ENCODE peak calls at places on chromosome X, in eight cellular contexts. Z, O, S, P, B, L, Q and G are unnamed samples.

GRCh38 chrX:84197550-84197949 is 9.6 kb upstream of the RPS6KA6 start:
- DNase-seq in Z (no peak), O (no peak), S (no peak), P (no peak), B (no peak), L (no peak), Q (no peak), G (no peak)

GRCh38 chrX:19389217-19389616 is 45.5 kb downstream of the PDHA1 start:
- DNase-seq in Z (no peak), O (no peak), S (no peak), P (no peak), B (no peak), L (no peak), Q (no peak), G (no peak)

GRCh38 chrX:9483376-9483775 is 18.5 kb downstream of the TBL1X start:
- DNase-seq in Z (no peak), O (no peak), S (no peak), P (no peak), B (no peak), L (no peak), Q (no peak), G (no peak)

GRCh38 chrX:69987691-69988090 is 62.0 kb downstream of the AWAT2 start:
- DNase-seq in Z (no peak), O (no peak), S (no peak), P (peak; percentile 33), B (no peak), L (no peak), Q (no peak), G (no peak)

GRCh38 chrX:152936306-152936705 is 38.4 kb downstream of the ZNF185 start:
- DNase-seq in Z (no peak), O (peak; percentile 44), S (no peak), P (no peak), B (no peak), L (no peak), Q (no peak), G (no peak)

GRCh38 chrX:34563061-34563460 is 94.0 kb downstream of the TMEM47 start:
- DNase-seq in Z (no peak), O (no peak), S (no peak), P (no peak), B (no peak), L (no peak), Q (no peak), G (no peak)

GRCh38 chrX:49756692-49757091 is 60.9 kb upstream of the PAGE1 start:
- DNase-seq in Z (no peak), O (no peak), S (no peak), P (no peak), B (no peak), L (no peak), Q (no peak), G (no peak)

GRCh38 chrX:152884171-152884570 is 13.7 kb upstream of the ZNF185 start:
- DNase-seq in Z (no peak), O (no peak), S (no peak), P (no peak), B (no peak), L (no peak), Q (no peak), G (no peak)

GRCh38 chrX:115689931-115690330 is 129.0 kb downstream of the PLS3 start:
- DNase-seq in Z (no peak), O (no peak), S (no peak), P (peak; percentile 45), B (no peak), L (no peak), Q (no peak), G (no peak)

GRCh38 chrX:107711521-107712041 is 64.0 kb downstream of the TSC22D3 start:
- DNase-seq in Z (no peak), O (no peak), S (no peak), P (no peak), B (no peak), L (no peak), Q (no peak), G (no peak)

GRCh38 chrX:93637591-93637990 is 35.8 kb downstream of the NAP1L3 start:
- DNase-seq in Z (no peak), O (no peak), S (no peak), P (no peak), B (no peak), L (no peak), Q (no peak), G (no peak)

GRCh38 chrX:1205681-1206611 is 6.5 kb downstream of the CRLF2 start:
- DNase-seq in Z (no peak), O (no peak), S (peak; percentile 99), P (peak; percentile 39), B (no peak), L (peak; percentile 11), Q (no peak), G (peak; percentile 23)

GRCh38 chrX:48854898-48855297 is 19.5 kb upstream of the PCSK1N start:
- DNase-seq in Z (no peak), O (no peak), S (peak; percentile 29), P (peak; percentile 3), B (no peak), L (no peak), Q (no peak), G (no peak)

GRCh38 chrX:7055386-7056137 is 92.0 kb upstream of the STS start:
- DNase-seq in Z (no peak), O (no peak), S (no peak), P (no peak), B (no peak), L (no peak), Q (no peak), G (no peak)
- H3K4me3 ChIP-seq in Z (no peak overlapping the region), O (no peak overlapping the region), S (no peak overlapping the region), P (no peak overlapping the region), B (no peak overlapping the region), L (no peak overlapping the region), Q (no peak overlapping the region), G (no peak overlapping the region)

GRCh38 chrX:41705680-41706374 is 17.1 kb downstream of the GPR34 start:
- DNase-seq in Z (no peak), O (no peak), S (no peak), P (no peak), B (no peak), L (no peak), Q (no peak), G (no peak)
- H3K4me3 ChIP-seq in Z (no peak overlapping the region), O (no peak overlapping the region), S (no peak overlapping the region), P (no peak overlapping the region), B (no peak overlapping the region), L (no peak overlapping the region), Q (no peak overlapping the region), G (no peak overlapping the region)

GRCh38 chrX:22134681-22135080 is 102.6 kb downstream of the PHEX start:
- DNase-seq in Z (no peak), O (no peak), S (peak; percentile 48), P (peak; percentile 52), B (peak; percentile 49), L (peak; percentile 11), Q (no peak), G (peak; percentile 49)
- H3K4me3 ChIP-seq in Z (no peak overlapping the region), O (no peak overlapping the region), S (no peak overlapping the region), P (no peak overlapping the region), B (no peak overlapping the region), L (no peak overlapping the region), Q (no peak overlapping the region), G (no peak overlapping the region)

DNA sequence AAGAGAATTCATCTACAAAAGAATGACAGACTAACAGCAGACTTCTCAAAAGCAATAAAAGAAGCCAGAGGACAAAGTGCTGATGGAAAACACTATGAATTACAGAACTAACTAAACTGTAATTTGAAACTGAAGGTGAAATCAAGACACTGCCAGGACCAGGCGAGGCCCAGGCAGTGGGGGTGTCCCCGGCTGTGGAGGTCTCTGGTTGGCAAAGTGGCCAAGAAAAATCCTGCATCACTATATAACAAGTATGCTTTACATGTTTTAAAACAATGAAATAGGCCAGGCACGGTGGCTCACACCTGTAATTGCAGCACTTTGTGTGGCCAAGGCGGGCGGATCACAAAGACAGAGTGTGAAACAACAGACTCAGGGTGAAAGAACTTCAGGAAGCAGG is 32.9 kb downstream of the CHM start:
- DNase-seq in Z (no peak), O (no peak), S (no peak), P (no peak), B (no peak), L (no peak), Q (no peak), G (no peak)
- H3K4me3 ChIP-seq in Z (no peak overlapping the region), O (no peak overlapping the region), S (no peak overlapping the region), P (no peak overlapping the region), B (no peak overlapping the region), L (no peak overlapping the region), Q (no peak overlapping the region), G (no peak overlapping the region)

DNA sequence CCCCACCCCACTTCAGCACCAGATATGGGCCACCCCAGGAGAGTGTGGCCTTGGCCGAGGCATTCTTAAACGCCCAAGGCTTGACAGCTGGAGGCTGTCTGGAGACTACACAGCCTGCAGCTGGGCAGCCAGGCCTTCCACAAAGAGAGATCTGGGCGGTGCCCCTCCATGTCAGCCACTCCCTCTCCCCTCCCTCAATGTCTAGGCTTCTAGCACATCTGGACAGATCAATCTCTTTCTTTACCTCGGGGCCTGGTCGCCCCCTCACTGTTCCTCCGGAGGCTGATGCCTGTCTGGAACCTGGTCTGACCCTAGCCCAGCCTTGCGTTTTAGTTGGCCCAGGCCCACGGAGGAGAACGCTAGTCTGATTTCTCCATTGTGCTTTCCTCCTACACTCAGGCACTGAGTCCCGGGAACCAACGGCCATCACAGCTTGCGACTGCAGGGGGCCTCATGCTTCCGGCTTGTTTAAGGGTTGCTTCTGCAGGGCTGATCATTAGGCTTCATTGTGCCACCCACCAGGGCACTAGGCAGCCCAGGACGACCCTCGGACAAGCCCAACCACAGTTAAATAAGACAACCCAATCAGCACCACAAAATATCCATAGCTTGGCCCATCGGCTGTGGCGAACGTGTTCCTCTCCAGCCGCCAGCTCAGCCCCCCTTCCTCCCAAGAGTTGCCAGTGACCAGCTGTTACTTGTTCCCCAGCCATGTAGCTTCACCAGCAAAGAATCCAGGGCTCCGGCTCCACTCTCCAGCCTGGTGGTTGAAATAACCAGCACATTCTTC is 200.6 kb downstream of the BCOR start:
- DNase-seq in Z (peak; percentile 33), O (peak; percentile 68), S (peak; percentile 38), P (peak; percentile 71), B (peak; percentile 39), L (no peak), Q (peak; percentile 30), G (no peak)
- H3K4me3 ChIP-seq in Z (no peak overlapping the region), O (no peak overlapping the region), S (no peak overlapping the region), P (no peak overlapping the region), B (no peak overlapping the region), L (no peak overlapping the region), Q (no peak overlapping the region), G (no peak overlapping the region)

GRCh38 chrX:20567108-20567507 is 300.4 kb upstream of the RPS6KA3 start:
- DNase-seq in Z (no peak), O (no peak), S (no peak), P (no peak), B (no peak), L (no peak), Q (no peak), G (no peak)
- H3K4me3 ChIP-seq in Z (no peak overlapping the region), O (no peak overlapping the region), S (no peak overlapping the region), P (no peak overlapping the region), B (no peak overlapping the region), L (no peak overlapping the region), Q (no peak overlapping the region), G (no peak overlapping the region)

GRCh38 chrX:102659790-102660757 is 8.8 kb downstream of the GPRASP1 start:
- DNase-seq in Z (peak; percentile 84), O (peak; percentile 92), S (peak; percentile 71), P (peak; percentile 74), B (no peak), L (no peak), Q (peak; percentile 80), G (no peak)
- H3K4me3 ChIP-seq in Z (peak overlapping the region; percentile 55), O (peak overlapping the region; percentile 8), S (peak overlapping the region; percentile 57), P (peak overlapping the region; percentile 59), B (peak overlapping the region; percentile 70), L (peak overlapping the region; percentile 41), Q (peak overlapping the region; percentile 51), G (peak overlapping the region; percentile 49)